ENCODE peak calls at places on chromosomes 5 and 9, in seven cellular contexts. One of them, this sample, is unnamed.
A peak's percentile ranks its signal among the peaks of the same experiment; 100 is the strongest.

GRCh38 chr9:131837316-131837715 is 97.4 kb upstream of the RAPGEF1 start:
- DNase-seq in Kasumi-1: no peak
- DNase-seq in H7: peak; percentile 90
- DNase-seq in amniotic stem cell: no peak
- DNase-seq in AG04449: no peak
- DNase-seq in stimulated activated CD4-positive, alpha-beta T cell treated with anti-CD3 and anti-CD28 coated beads, Interleukin-12 subunit alpha, Interleukin-12 subunit beta, amount 100 ng/mL, for 4 hours: no peak
- DNase-seq in cardiac muscle cell: peak; percentile 12
- DNase-seq in this sample: no peak

GRCh38 chr9:36268007-36268427 is 9.8 kb upstream of the GNE start:
- DNase-seq in Kasumi-1: no peak
- DNase-seq in amniotic stem cell: no peak
- DNase-seq in H7: no peak
- DNase-seq in cardiac muscle cell: peak; percentile 22
- DNase-seq in stimulated activated CD4-positive, alpha-beta T cell treated with anti-CD3 and anti-CD28 coated beads, Interleukin-12 subunit alpha, Interleukin-12 subunit beta, amount 100 ng/mL, for 4 hours: no peak
- DNase-seq in AG04449: no peak
- DNase-seq in this sample: no peak

GRCh38 chr9:130638278-130639118 is 25.9 kb upstream of the PRDM12 start:
- DNase-seq in amniotic stem cell: no peak
- DNase-seq in AG04449: no peak
- DNase-seq in Kasumi-1: no peak
- DNase-seq in stimulated activated CD4-positive, alpha-beta T cell treated with anti-CD3 and anti-CD28 coated beads, Interleukin-12 subunit alpha, Interleukin-12 subunit beta, amount 100 ng/mL, for 4 hours: no peak
- DNase-seq in cardiac muscle cell: no peak
- DNase-seq in H7: peak; percentile 65
- DNase-seq in this sample: no peak

GRCh38 chr9:81266674-81267073 is 422.7 kb downstream of the TLE1 start:
- DNase-seq in stimulated activated CD4-positive, alpha-beta T cell treated with anti-CD3 and anti-CD28 coated beads, Interleukin-12 subunit alpha, Interleukin-12 subunit beta, amount 100 ng/mL, for 4 hours: no peak
- DNase-seq in cardiac muscle cell: peak; percentile 34
- DNase-seq in H7: no peak
- DNase-seq in amniotic stem cell: no peak
- DNase-seq in AG04449: no peak
- DNase-seq in Kasumi-1: no peak
- DNase-seq in this sample: no peak

GRCh38 chr5:21419383-21419782 is 1431.4 kb upstream of the CDH18 start:
- DNase-seq in cardiac muscle cell: no peak
- DNase-seq in stimulated activated CD4-positive, alpha-beta T cell treated with anti-CD3 and anti-CD28 coated beads, Interleukin-12 subunit alpha, Interleukin-12 subunit beta, amount 100 ng/mL, for 4 hours: no peak
- DNase-seq in amniotic stem cell: no peak
- DNase-seq in H7: no peak
- DNase-seq in Kasumi-1: no peak
- DNase-seq in AG04449: no peak
- DNase-seq in this sample: no peak

GRCh38 chr5:38607396-38607795 is 51.0 kb upstream of the LIFR start:
- DNase-seq in amniotic stem cell: no peak
- DNase-seq in stimulated activated CD4-positive, alpha-beta T cell treated with anti-CD3 and anti-CD28 coated beads, Interleukin-12 subunit alpha, Interleukin-12 subunit beta, amount 100 ng/mL, for 4 hours: no peak
- DNase-seq in AG04449: peak; percentile 59
- DNase-seq in H7: no peak
- DNase-seq in Kasumi-1: no peak
- DNase-seq in cardiac muscle cell: peak; percentile 96
- DNase-seq in this sample: no peak

GRCh38 chr9:135014341-135015010 is 73.0 kb upstream of the OLFM1 start:
- DNase-seq in H7: peak; percentile 20
- DNase-seq in stimulated activated CD4-positive, alpha-beta T cell treated with anti-CD3 and anti-CD28 coated beads, Interleukin-12 subunit alpha, Interleukin-12 subunit beta, amount 100 ng/mL, for 4 hours: no peak
- DNase-seq in AG04449: no peak
- DNase-seq in amniotic stem cell: no peak
- DNase-seq in Kasumi-1: no peak
- DNase-seq in cardiac muscle cell: no peak
- DNase-seq in this sample: no peak

GRCh38 chr5:154571325-154572035 is 93.5 kb upstream of the HAND1 start:
- DNase-seq in stimulated activated CD4-positive, alpha-beta T cell treated with anti-CD3 and anti-CD28 coated beads, Interleukin-12 subunit alpha, Interleukin-12 subunit beta, amount 100 ng/mL, for 4 hours: no peak
- DNase-seq in cardiac muscle cell: no peak
- DNase-seq in amniotic stem cell: no peak
- DNase-seq in AG04449: no peak
- DNase-seq in H7: no peak
- DNase-seq in Kasumi-1: no peak
- DNase-seq in this sample: no peak

GRCh38 chr5:151213803-151214613 is 9.9 kb downstream of the CCDC69 start:
- DNase-seq in AG04449: no peak
- DNase-seq in Kasumi-1: peak; percentile 97
- DNase-seq in amniotic stem cell: no peak
- DNase-seq in cardiac muscle cell: peak; percentile 96
- DNase-seq in H7: peak; percentile 76
- DNase-seq in stimulated activated CD4-positive, alpha-beta T cell treated with anti-CD3 and anti-CD28 coated beads, Interleukin-12 subunit alpha, Interleukin-12 subunit beta, amount 100 ng/mL, for 4 hours: peak; percentile 71
- DNase-seq in this sample: no peak

GRCh38 chr5:113510836-113511451 is 2.5 kb upstream of the YTHDC2 start:
- DNase-seq in cardiac muscle cell: peak; percentile 74
- DNase-seq in AG04449: no peak
- DNase-seq in H7: no peak
- DNase-seq in stimulated activated CD4-positive, alpha-beta T cell treated with anti-CD3 and anti-CD28 coated beads, Interleukin-12 subunit alpha, Interleukin-12 subunit beta, amount 100 ng/mL, for 4 hours: no peak
- DNase-seq in amniotic stem cell: no peak
- DNase-seq in Kasumi-1: peak; percentile 52
- DNase-seq in this sample: no peak

GRCh38 chr5:160467555-160468418 is 46.1 kb downstream of the PTTG1 start:
- DNase-seq in cardiac muscle cell: peak; percentile 88
- DNase-seq in stimulated activated CD4-positive, alpha-beta T cell treated with anti-CD3 and anti-CD28 coated beads, Interleukin-12 subunit alpha, Interleukin-12 subunit beta, amount 100 ng/mL, for 4 hours: peak; percentile 69
- DNase-seq in amniotic stem cell: peak; percentile 65
- DNase-seq in Kasumi-1: peak; percentile 97
- DNase-seq in H7: peak; percentile 63
- DNase-seq in AG04449: no peak
- DNase-seq in this sample: no peak

GRCh38 chr9:95627802-95628201 is 111.0 kb upstream of the PTCH1 start:
- DNase-seq in Kasumi-1: no peak
- DNase-seq in stimulated activated CD4-positive, alpha-beta T cell treated with anti-CD3 and anti-CD28 coated beads, Interleukin-12 subunit alpha, Interleukin-12 subunit beta, amount 100 ng/mL, for 4 hours: no peak
- DNase-seq in amniotic stem cell: no peak
- DNase-seq in cardiac muscle cell: no peak
- DNase-seq in H7: no peak
- DNase-seq in AG04449: no peak
- DNase-seq in this sample: no peak

GRCh38 chr9:118336952-118337349 is 632.7 kb downstream of the TLR4 start:
- DNase-seq in AG04449: no peak
- DNase-seq in Kasumi-1: no peak
- DNase-seq in cardiac muscle cell: no peak
- DNase-seq in H7: no peak
- DNase-seq in stimulated activated CD4-positive, alpha-beta T cell treated with anti-CD3 and anti-CD28 coated beads, Interleukin-12 subunit alpha, Interleukin-12 subunit beta, amount 100 ng/mL, for 4 hours: no peak
- DNase-seq in amniotic stem cell: no peak
- DNase-seq in this sample: no peak

GRCh38 chr5:38765461-38765861 is 80.4 kb upstream of the OSMR start:
- DNase-seq in amniotic stem cell: no peak
- DNase-seq in cardiac muscle cell: peak; percentile 22
- DNase-seq in AG04449: peak; percentile 38
- DNase-seq in Kasumi-1: no peak
- DNase-seq in stimulated activated CD4-positive, alpha-beta T cell treated with anti-CD3 and anti-CD28 coated beads, Interleukin-12 subunit alpha, Interleukin-12 subunit beta, amount 100 ng/mL, for 4 hours: no peak
- DNase-seq in H7: no peak
- DNase-seq in this sample: no peak

GRCh38 chr9:133949486-133950061 is 42.5 kb downstream of the VAV2 start:
- DNase-seq in amniotic stem cell: no peak
- DNase-seq in cardiac muscle cell: no peak
- DNase-seq in stimulated activated CD4-positive, alpha-beta T cell treated with anti-CD3 and anti-CD28 coated beads, Interleukin-12 subunit alpha, Interleukin-12 subunit beta, amount 100 ng/mL, for 4 hours: no peak
- DNase-seq in Kasumi-1: no peak
- DNase-seq in AG04449: no peak
- DNase-seq in H7: no peak
- DNase-seq in this sample: no peak

GRCh38 chr9:69066955-69067354 is 31.4 kb downstream of the FXN start:
- DNase-seq in amniotic stem cell: no peak
- DNase-seq in Kasumi-1: no peak
- DNase-seq in H7: peak; percentile 87
- DNase-seq in AG04449: no peak
- DNase-seq in cardiac muscle cell: no peak
- DNase-seq in stimulated activated CD4-positive, alpha-beta T cell treated with anti-CD3 and anti-CD28 coated beads, Interleukin-12 subunit alpha, Interleukin-12 subunit beta, amount 100 ng/mL, for 4 hours: no peak
- DNase-seq in this sample: no peak

GRCh38 chr9:94808926-94809700 is 82.6 kb downstream of the AOPEP start:
- DNase-seq in amniotic stem cell: no peak
- DNase-seq in stimulated activated CD4-positive, alpha-beta T cell treated with anti-CD3 and anti-CD28 coated beads, Interleukin-12 subunit alpha, Interleukin-12 subunit beta, amount 100 ng/mL, for 4 hours: no peak
- DNase-seq in cardiac muscle cell: no peak
- DNase-seq in AG04449: no peak
- DNase-seq in H7: no peak
- DNase-seq in Kasumi-1: no peak
- DNase-seq in this sample: no peak

GRCh38 chr9:121059998-121060636 is 10.0 kb upstream of the C5 start:
- DNase-seq in stimulated activated CD4-positive, alpha-beta T cell treated with anti-CD3 and anti-CD28 coated beads, Interleukin-12 subunit alpha, Interleukin-12 subunit beta, amount 100 ng/mL, for 4 hours: no peak
- DNase-seq in amniotic stem cell: peak; percentile 51
- DNase-seq in H7: peak; percentile 24
- DNase-seq in Kasumi-1: peak; percentile 54
- DNase-seq in AG04449: no peak
- DNase-seq in cardiac muscle cell: peak; percentile 81
- DNase-seq in this sample: peak; percentile 17

GRCh38 chr9:14428781-14429230 is 114.9 kb upstream of the NFIB start:
- DNase-seq in amniotic stem cell: peak; percentile 74
- DNase-seq in H7: peak; percentile 40
- DNase-seq in AG04449: no peak
- DNase-seq in Kasumi-1: peak; percentile 14
- DNase-seq in cardiac muscle cell: peak; percentile 91
- DNase-seq in stimulated activated CD4-positive, alpha-beta T cell treated with anti-CD3 and anti-CD28 coated beads, Interleukin-12 subunit alpha, Interleukin-12 subunit beta, amount 100 ng/mL, for 4 hours: peak; percentile 11
- DNase-seq in this sample: peak; percentile 72

GRCh38 chr5:129459485-129460120 is 495 bp upstream of the ADAMTS19 start:
- DNase-seq in H7: peak; percentile 75
- DNase-seq in AG04449: no peak
- DNase-seq in amniotic stem cell: no peak
- DNase-seq in Kasumi-1: no peak
- DNase-seq in stimulated activated CD4-positive, alpha-beta T cell treated with anti-CD3 and anti-CD28 coated beads, Interleukin-12 subunit alpha, Interleukin-12 subunit beta, amount 100 ng/mL, for 4 hours: no peak
- DNase-seq in cardiac muscle cell: peak; percentile 66
- DNase-seq in this sample: peak; percentile 46

GRCh38 chr5:88140396-88140862 is 128.2 kb downstream of the TMEM161B start:
- DNase-seq in Kasumi-1: no peak
- DNase-seq in AG04449: no peak
- DNase-seq in amniotic stem cell: no peak
- DNase-seq in H7: peak; percentile 74
- DNase-seq in stimulated activated CD4-positive, alpha-beta T cell treated with anti-CD3 and anti-CD28 coated beads, Interleukin-12 subunit alpha, Interleukin-12 subunit beta, amount 100 ng/mL, for 4 hours: no peak
- DNase-seq in cardiac muscle cell: no peak
- DNase-seq in this sample: peak; percentile 47

GRCh38 chr5:121702783-121703182 is 148.9 kb upstream of the FTMT start:
- DNase-seq in amniotic stem cell: no peak
- DNase-seq in stimulated activated CD4-positive, alpha-beta T cell treated with anti-CD3 and anti-CD28 coated beads, Interleukin-12 subunit alpha, Interleukin-12 subunit beta, amount 100 ng/mL, for 4 hours: no peak
- DNase-seq in Kasumi-1: no peak
- DNase-seq in cardiac muscle cell: no peak
- DNase-seq in H7: no peak
- DNase-seq in AG04449: no peak
- DNase-seq in this sample: no peak

GRCh38 chr9:37618817-37619216 is 26.4 kb upstream of the TOMM5 start:
- DNase-seq in Kasumi-1: no peak
- DNase-seq in amniotic stem cell: peak; percentile 15
- DNase-seq in cardiac muscle cell: peak; percentile 46
- DNase-seq in stimulated activated CD4-positive, alpha-beta T cell treated with anti-CD3 and anti-CD28 coated beads, Interleukin-12 subunit alpha, Interleukin-12 subunit beta, amount 100 ng/mL, for 4 hours: no peak
- DNase-seq in H7: no peak
- DNase-seq in AG04449: peak; percentile 52
- DNase-seq in this sample: no peak

GRCh38 chr5:168219515-168220410 is 71.7 kb upstream of the WWC1 start:
- DNase-seq in amniotic stem cell: peak; percentile 7
- DNase-seq in H7: peak; percentile 68
- DNase-seq in AG04449: no peak
- DNase-seq in stimulated activated CD4-positive, alpha-beta T cell treated with anti-CD3 and anti-CD28 coated beads, Interleukin-12 subunit alpha, Interleukin-12 subunit beta, amount 100 ng/mL, for 4 hours: no peak
- DNase-seq in cardiac muscle cell: peak; percentile 87
- DNase-seq in Kasumi-1: peak; percentile 61
- DNase-seq in this sample: peak; percentile 43

GRCh38 chr9:129664664-129665007 is 811 bp upstream of the PRRX2 start:
- DNase-seq in cardiac muscle cell: no peak
- DNase-seq in Kasumi-1: no peak
- DNase-seq in stimulated activated CD4-positive, alpha-beta T cell treated with anti-CD3 and anti-CD28 coated beads, Interleukin-12 subunit alpha, Interleukin-12 subunit beta, amount 100 ng/mL, for 4 hours: no peak
- DNase-seq in H7: peak; percentile 77
- DNase-seq in amniotic stem cell: no peak
- DNase-seq in AG04449: no peak
- DNase-seq in this sample: no peak